ENCODE peak calls at places on chromosomes 4 and X, in ten cellular contexts. B, U, R, W, G, V, T, F, A and N are unnamed samples.
A peak's percentile ranks its signal among the peaks of the same experiment; 100 is the strongest.

GRCh38 chr4:77193511-77194236 is 36.7 kb downstream of the CCNG2 start:
- DNase-seq in B (no peak), U (no peak), R (peak; percentile 95), W (peak; percentile 74), G (no peak), V (peak; percentile 48), T (peak; percentile 70), F (no peak), A (peak; percentile 62), N (no peak)

GRCh38 chrX:40291553-40291952 is 193.8 kb upstream of the BCOR start:
- DNase-seq in B (no peak), U (no peak), R (no peak), W (no peak), G (no peak), V (no peak), T (no peak), F (no peak), A (no peak), N (no peak)

GRCh38 chrX:133412665-133413064 is 2.6 kb downstream of the GPC4 start:
- DNase-seq in B (no peak), U (no peak), R (no peak), W (no peak), G (no peak), V (no peak), T (no peak), F (no peak), A (no peak), N (no peak)

GRCh38 chr4:110196206-110196870 is 2.1 kb downstream of the ELOVL6 start:
- DNase-seq in B (peak; percentile 54), U (peak; percentile 65), R (peak; percentile 90), W (peak; percentile 70), G (peak; percentile 46), V (peak; percentile 63), T (peak; percentile 53), F (no peak), A (peak; percentile 45), N (peak; percentile 28)

GRCh38 chr4:6509587-6509986 is 37.2 kb upstream of the PPP2R2C start:
- DNase-seq in B (no peak), U (no peak), R (no peak), W (peak; percentile 31), G (no peak), V (no peak), T (no peak), F (no peak), A (no peak), N (no peak)

GRCh38 chr4:85783483-85783882 is 308.5 kb downstream of the ARHGAP24 start:
- DNase-seq in B (peak; percentile 74), U (peak; percentile 95), R (no peak), W (no peak), G (peak; percentile 76), V (no peak), T (no peak), F (peak; percentile 85), A (no peak), N (peak; percentile 87)

GRCh38 chrX:119573840-119574393 is 446 bp upstream of the UBE2A start:
- DNase-seq in B (peak; percentile 66), U (peak; percentile 57), R (no peak), W (peak; percentile 69), G (peak; percentile 51), V (peak; percentile 28), T (peak; percentile 37), F (peak; percentile 31), A (no peak), N (peak; percentile 55)

GRCh38 chrX:50769389-50770063 is 44.5 kb downstream of the SHROOM4 start:
- DNase-seq in B (no peak), U (no peak), R (no peak), W (no peak), G (no peak), V (no peak), T (peak; percentile 50), F (no peak), A (no peak), N (no peak)

GRCh38 chr4:54940996-54941395 is 184.4 kb downstream of the KDR start:
- DNase-seq in B (no peak), U (no peak), R (no peak), W (no peak), G (no peak), V (no peak), T (no peak), F (no peak), A (no peak), N (no peak)

GRCh38 chrX:154542723-154543424 is 3.8 kb downstream of the G6PD start:
- DNase-seq in B (no peak), U (no peak), R (peak; percentile 79), W (peak; percentile 73), G (no peak), V (no peak), T (peak; percentile 63), F (no peak), A (no peak), N (no peak)

GRCh38 chr4:123488916-123489315 is 92.3 kb downstream of the SPRY1 start:
- DNase-seq in B (peak; percentile 52), U (peak; percentile 65), R (no peak), W (no peak), G (peak; percentile 78), V (no peak), T (no peak), F (peak; percentile 78), A (no peak), N (peak; percentile 32)

GRCh38 chr4:94905511-94905910 is 147.8 kb downstream of the BMPR1B start:
- DNase-seq in B (no peak), U (no peak), R (no peak), W (no peak), G (no peak), V (no peak), T (no peak), F (no peak), A (no peak), N (no peak)

GRCh38 chrX:71177327-71177726 is 32.7 kb downstream of the NLGN3 start:
- DNase-seq in B (peak; percentile 12), U (peak; percentile 47), R (no peak), W (no peak), G (no peak), V (no peak), T (no peak), F (no peak), A (no peak), N (peak; percentile 17)

GRCh38 chrX:45781901-45782553 is 581.4 kb upstream of the DIPK2B start:
- DNase-seq in B (peak; percentile 76), U (peak; percentile 80), R (no peak), W (no peak), G (peak; percentile 73), V (no peak), T (no peak), F (peak; percentile 51), A (no peak), N (peak; percentile 80)

GRCh38 chrX:45778621-45779020 is 577.9 kb upstream of the DIPK2B start:
- DNase-seq in B (no peak), U (peak; percentile 50), R (no peak), W (no peak), G (no peak), V (no peak), T (no peak), F (no peak), A (no peak), N (no peak)

GRCh38 chrX:45788315-45788714 is 587.6 kb upstream of the DIPK2B start:
- DNase-seq in B (no peak), U (no peak), R (no peak), W (no peak), G (no peak), V (no peak), T (no peak), F (peak; percentile 68), A (no peak), N (peak; percentile 73)

GRCh38 chrX:45784590-45784989 is 583.9 kb upstream of the DIPK2B start:
- DNase-seq in B (no peak), U (no peak), R (no peak), W (no peak), G (no peak), V (no peak), T (no peak), F (no peak), A (no peak), N (no peak)

DNA sequence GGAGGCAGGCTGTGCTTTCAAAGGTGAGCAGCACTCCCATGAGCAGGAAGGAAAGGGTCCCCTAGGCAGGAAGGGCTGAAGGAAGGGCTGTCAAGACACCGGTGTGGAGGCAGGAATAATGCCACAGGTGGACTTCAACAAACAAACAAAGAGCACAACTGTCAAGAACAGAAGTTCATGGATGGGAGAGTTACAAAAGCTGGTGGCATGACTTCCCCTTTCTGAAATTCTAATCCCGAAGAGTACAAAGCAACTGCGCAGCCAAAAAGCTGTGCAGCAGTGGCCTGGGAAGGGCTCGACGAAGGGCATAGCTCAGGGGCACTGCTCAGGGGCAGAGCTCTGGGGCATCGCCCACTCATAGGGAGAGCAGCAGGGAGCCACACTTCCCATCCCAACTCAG is 582.3 kb upstream of the DIPK2B start:
- DNase-seq in B (no peak), U (no peak), R (peak; percentile 69), W (no peak), G (no peak), V (no peak), T (no peak), F (no peak), A (no peak), N (no peak)
- H3K4me3 ChIP-seq in B (no peak overlapping the region), U (no peak overlapping the region), R (no peak overlapping the region), W (no peak overlapping the region), G (no peak overlapping the region), V (no peak overlapping the region), T (no peak overlapping the region), F (no peak overlapping the region), A (no peak overlapping the region), N (no peak overlapping the region)

DNA sequence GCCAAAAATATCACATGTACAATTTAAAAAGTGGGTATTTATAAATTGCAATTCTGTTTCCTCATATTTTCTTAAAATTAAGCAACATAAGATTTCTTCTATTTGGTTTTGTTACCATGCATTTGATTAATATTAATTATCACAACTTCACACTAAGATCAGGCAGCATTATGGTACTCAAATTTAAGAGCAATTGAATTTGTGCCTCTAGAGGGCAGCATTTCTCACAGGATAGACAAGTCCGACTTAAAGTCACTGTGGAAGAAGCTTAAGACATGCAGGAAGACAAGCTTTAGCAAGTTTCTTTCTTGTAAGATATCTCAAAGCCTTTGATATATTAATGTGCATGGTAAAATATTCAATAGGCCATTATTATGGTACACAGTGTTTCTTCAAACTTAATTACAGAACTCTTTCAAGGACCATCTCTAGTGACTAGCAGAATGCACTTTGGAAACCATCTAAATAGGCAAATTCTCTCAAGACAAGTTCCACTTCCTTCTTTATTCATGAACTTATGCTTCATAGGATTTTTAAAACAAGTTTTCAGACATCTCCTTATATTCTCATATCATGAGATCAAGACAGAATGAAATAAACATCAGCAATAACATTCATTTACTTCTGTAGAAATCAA is 35.0 kb downstream of the FBXW7 start:
- DNase-seq in B (peak; percentile 95), U (peak; percentile 82), R (no peak), W (no peak), G (peak; percentile 92), V (no peak), T (peak; percentile 63), F (peak; percentile 77), A (peak; percentile 36), N (peak; percentile 96)
- H3K4me3 ChIP-seq in B (no peak overlapping the region), U (no peak overlapping the region), R (no peak overlapping the region), W (no peak overlapping the region), G (no peak overlapping the region), V (no peak overlapping the region), T (no peak overlapping the region), F (no peak overlapping the region), A (no peak overlapping the region), N (no peak overlapping the region)

GRCh38 chrX:129981207-129981553 is 1.3 kb upstream of the BCORL1 start:
- DNase-seq in B (no peak), U (no peak), R (no peak), W (no peak), G (no peak), V (no peak), T (no peak), F (no peak), A (no peak), N (no peak)
- H3K4me3 ChIP-seq in B (peak overlapping the region; percentile 75), U (peak overlapping the region; percentile 68), R (peak overlapping the region; percentile 48), W (no peak overlapping the region), G (no peak overlapping the region), V (no peak overlapping the region), T (peak overlapping the region; percentile 22), F (peak overlapping the region; percentile 57), A (no peak overlapping the region), N (peak overlapping the region; percentile 66)

GRCh38 chr4:173288698-173289350 is 45.3 kb downstream of the HMGB2 start:
- DNase-seq in B (no peak), U (peak; percentile 1), R (no peak), W (no peak), G (no peak), V (no peak), T (no peak), F (no peak), A (no peak), N (no peak)
- H3K4me3 ChIP-seq in B (peak overlapping the region; percentile 35), U (no peak overlapping the region), R (no peak overlapping the region), W (no peak overlapping the region), G (no peak overlapping the region), V (no peak overlapping the region), T (no peak overlapping the region), F (no peak overlapping the region), A (no peak overlapping the region), N (peak overlapping the region; percentile 45)